ENCODE peak calls at places on chromosomes 13 and 19, in eight cellular contexts. One of them, this sample, is unnamed. For H3K36me3, the result is how much of the 10 kb centered on the place peaks cover.

GRCh38 chr13:74024314-74024713 is 109.9 kb downstream of the KLF12 start:
- DNase-seq in ovary: no peak
- DNase-seq in H1: no peak
- DNase-seq in breast epithelium: no peak
- DNase-seq in suprapubic skin: no peak
- DNase-seq in K562: no peak
- DNase-seq in uterus: no peak
- DNase-seq in esophagus squamous epithelium: no peak
- DNase-seq in this sample: no peak

GRCh38 chr13:33262069-33262487 is 23.5 kb downstream of the STARD13 start:
- DNase-seq in suprapubic skin: no peak
- DNase-seq in breast epithelium: no peak
- DNase-seq in uterus: peak
- DNase-seq in ovary: no peak
- DNase-seq in esophagus squamous epithelium: no peak
- DNase-seq in H1: no peak
- DNase-seq in K562: no peak
- DNase-seq in this sample: no peak

GRCh38 chr19:19561946-19562664 is 24.0 kb downstream of the CILP2 start:
- DNase-seq in esophagus squamous epithelium: no peak
- DNase-seq in suprapubic skin: no peak
- DNase-seq in H1: no peak
- DNase-seq in ovary: no peak
- DNase-seq in uterus: no peak
- DNase-seq in K562: no peak
- DNase-seq in breast epithelium: no peak
- DNase-seq in this sample: no peak

GRCh38 chr19:49339364-49340068 is 4.3 kb downstream of the CD37 start:
- DNase-seq in uterus: peak
- DNase-seq in breast epithelium: peak
- DNase-seq in suprapubic skin: peak
- DNase-seq in K562: peak
- DNase-seq in H1: peak
- DNase-seq in esophagus squamous epithelium: no peak
- DNase-seq in ovary: peak
- DNase-seq in this sample: peak

GRCh38 chr13:18944501-18945068 is 237.0 kb downstream of the TUBA3C start:
- DNase-seq in K562: no peak
- DNase-seq in suprapubic skin: no peak
- DNase-seq in esophagus squamous epithelium: no peak
- DNase-seq in uterus: no peak
- DNase-seq in ovary: no peak
- DNase-seq in breast epithelium: no peak
- DNase-seq in H1: no peak
- DNase-seq in this sample: no peak

GRCh38 chr19:58547323-58548312 is 3.8 kb downstream of the TRIM28 start:
- DNase-seq in breast epithelium: no peak
- DNase-seq in K562: no peak
- DNase-seq in suprapubic skin: no peak
- DNase-seq in esophagus squamous epithelium: no peak
- DNase-seq in uterus: no peak
- DNase-seq in H1: no peak
- DNase-seq in ovary: no peak
- DNase-seq in this sample: no peak

GRCh38 chr13:80787604-80788003 is 446.7 kb upstream of the SPRY2 start:
- DNase-seq in K562: no peak
- DNase-seq in uterus: no peak
- DNase-seq in ovary: no peak
- DNase-seq in breast epithelium: no peak
- DNase-seq in suprapubic skin: no peak
- DNase-seq in H1: no peak
- DNase-seq in esophagus squamous epithelium: no peak
- DNase-seq in this sample: no peak

GRCh38 chr19:46080561-46080960 is 39.8 kb upstream of the IGFL4 start:
- DNase-seq in breast epithelium: no peak
- DNase-seq in H1: no peak
- DNase-seq in suprapubic skin: no peak
- DNase-seq in ovary: no peak
- DNase-seq in uterus: peak
- DNase-seq in esophagus squamous epithelium: no peak
- DNase-seq in K562: no peak
- DNase-seq in this sample: peak

GRCh38 chr13:51230473-51231105 is 8.4 kb downstream of the FAM124A start:
- DNase-seq in esophagus squamous epithelium: no peak
- DNase-seq in K562: no peak
- DNase-seq in uterus: peak
- DNase-seq in suprapubic skin: no peak
- DNase-seq in H1: no peak
- DNase-seq in breast epithelium: peak
- DNase-seq in ovary: peak
- DNase-seq in this sample: peak

GRCh38 chr19:43425567-43426392 is 11.1 kb downstream of the TEX101 start:
- DNase-seq in H1: no peak
- DNase-seq in suprapubic skin: no peak
- DNase-seq in esophagus squamous epithelium: no peak
- DNase-seq in K562: no peak
- DNase-seq in breast epithelium: no peak
- DNase-seq in uterus: no peak
- DNase-seq in ovary: no peak
- DNase-seq in this sample: no peak

GRCh38 chr19:28319208-28319607 is 893.7 kb downstream of the UQCRFS1 start:
- DNase-seq in suprapubic skin: no peak
- DNase-seq in esophagus squamous epithelium: no peak
- DNase-seq in K562: no peak
- DNase-seq in breast epithelium: no peak
- DNase-seq in H1: no peak
- DNase-seq in uterus: no peak
- DNase-seq in ovary: no peak
- DNase-seq in this sample: no peak

GRCh38 chr19:39212377-39212742 is 8.3 kb upstream of the SYCN start:
- DNase-seq in suprapubic skin: no peak
- DNase-seq in esophagus squamous epithelium: no peak
- DNase-seq in breast epithelium: no peak
- DNase-seq in uterus: no peak
- DNase-seq in K562: peak
- DNase-seq in H1: peak
- DNase-seq in ovary: no peak
- DNase-seq in this sample: peak

GRCh38 chr13:40932252-40932651 is 86.9 kb downstream of the ELF1 start:
- DNase-seq in K562: no peak
- DNase-seq in suprapubic skin: no peak
- DNase-seq in H1: no peak
- DNase-seq in esophagus squamous epithelium: no peak
- DNase-seq in breast epithelium: no peak
- DNase-seq in ovary: no peak
- DNase-seq in uterus: no peak
- DNase-seq in this sample: no peak

GRCh38 chr13:114088234-114088633 is 44.2 kb downstream of the RASA3 start:
- DNase-seq in H1: no peak
- DNase-seq in suprapubic skin: no peak
- DNase-seq in esophagus squamous epithelium: no peak
- DNase-seq in ovary: no peak
- DNase-seq in breast epithelium: no peak
- DNase-seq in K562: no peak
- DNase-seq in uterus: no peak
- DNase-seq in this sample: no peak

GRCh38 chr19:20422216-20422615 is 143.4 kb downstream of the ZNF737 start:
- DNase-seq in breast epithelium: no peak
- DNase-seq in ovary: no peak
- DNase-seq in K562: no peak
- DNase-seq in uterus: no peak
- DNase-seq in suprapubic skin: no peak
- DNase-seq in esophagus squamous epithelium: no peak
- DNase-seq in H1: no peak
- DNase-seq in this sample: peak

GRCh38 chr19:15934332-15935078 is at the start of gene CYP4F11:
- DNase-seq in H1: no peak
- DNase-seq in breast epithelium: peak
- DNase-seq in suprapubic skin: no peak
- DNase-seq in esophagus squamous epithelium: no peak
- DNase-seq in ovary: peak
- DNase-seq in K562: no peak
- DNase-seq in uterus: peak
- DNase-seq in this sample: peak

GRCh38 chr13:40539954-40540706 is 126.3 kb downstream of the FOXO1 start:
- DNase-seq in suprapubic skin: no peak
- DNase-seq in ovary: no peak
- DNase-seq in breast epithelium: no peak
- DNase-seq in K562: no peak
- DNase-seq in esophagus squamous epithelium: no peak
- DNase-seq in uterus: no peak
- DNase-seq in H1: no peak
- DNase-seq in this sample: no peak

GRCh38 chr13:24050292-24050711 is 110.2 kb upstream of the SPATA13 start:
- DNase-seq in H1: no peak
- DNase-seq in K562: no peak
- DNase-seq in uterus: peak
- DNase-seq in ovary: no peak
- DNase-seq in esophagus squamous epithelium: no peak
- DNase-seq in breast epithelium: peak
- DNase-seq in suprapubic skin: no peak
- DNase-seq in this sample: peak

GRCh38 chr13:49759503-49759902 is 33.0 kb downstream of the KPNA3 start:
- DNase-seq in H1: no peak
- DNase-seq in suprapubic skin: no peak
- DNase-seq in K562: no peak
- DNase-seq in ovary: no peak
- DNase-seq in esophagus squamous epithelium: no peak
- DNase-seq in uterus: no peak
- DNase-seq in breast epithelium: no peak
- DNase-seq in this sample: no peak

GRCh38 chr19:39196860-39197562 is at the start of gene NCCRP1:
- DNase-seq in ovary: no peak
- DNase-seq in breast epithelium: no peak
- DNase-seq in suprapubic skin: no peak
- DNase-seq in uterus: no peak
- DNase-seq in H1: peak
- DNase-seq in esophagus squamous epithelium: no peak
- DNase-seq in K562: peak
- DNase-seq in this sample: no peak

GRCh38 chr13:19685034-19685433 is 51.6 kb downstream of the MPHOSPH8 start:
- DNase-seq in ovary: no peak
- DNase-seq in uterus: no peak
- DNase-seq in K562: no peak
- DNase-seq in esophagus squamous epithelium: no peak
- DNase-seq in H1: no peak
- DNase-seq in breast epithelium: no peak
- DNase-seq in suprapubic skin: no peak
- DNase-seq in this sample: no peak

GRCh38 chr13:100627142-100627541 is 38.6 kb upstream of the GGACT start:
- DNase-seq in esophagus squamous epithelium: no peak
- DNase-seq in K562: no peak
- DNase-seq in ovary: no peak
- DNase-seq in breast epithelium: no peak
- DNase-seq in suprapubic skin: no peak
- DNase-seq in uterus: no peak
- DNase-seq in H1: no peak
- DNase-seq in this sample: no peak

GRCh38 chr13:100633461-100633860 is 41.1 kb downstream of the TMTC4 start:
- DNase-seq in esophagus squamous epithelium: no peak
- DNase-seq in K562: no peak
- DNase-seq in H1: no peak
- DNase-seq in breast epithelium: no peak
- DNase-seq in suprapubic skin: no peak
- DNase-seq in uterus: no peak
- DNase-seq in ovary: no peak
- DNase-seq in this sample: no peak

GRCh38 chr13:100634686-100635085 is 39.9 kb downstream of the TMTC4 start:
- DNase-seq in ovary: no peak
- DNase-seq in H1: no peak
- DNase-seq in K562: no peak
- DNase-seq in breast epithelium: no peak
- DNase-seq in uterus: no peak
- DNase-seq in esophagus squamous epithelium: no peak
- DNase-seq in suprapubic skin: no peak
- DNase-seq in this sample: no peak

GRCh38 chr13:100625447-100625846 is 36.9 kb upstream of the GGACT start:
- DNase-seq in suprapubic skin: no peak
- DNase-seq in K562: no peak
- DNase-seq in uterus: no peak
- DNase-seq in breast epithelium: no peak
- DNase-seq in ovary: no peak
- DNase-seq in H1: no peak
- DNase-seq in esophagus squamous epithelium: no peak
- DNase-seq in this sample: no peak

DNA sequence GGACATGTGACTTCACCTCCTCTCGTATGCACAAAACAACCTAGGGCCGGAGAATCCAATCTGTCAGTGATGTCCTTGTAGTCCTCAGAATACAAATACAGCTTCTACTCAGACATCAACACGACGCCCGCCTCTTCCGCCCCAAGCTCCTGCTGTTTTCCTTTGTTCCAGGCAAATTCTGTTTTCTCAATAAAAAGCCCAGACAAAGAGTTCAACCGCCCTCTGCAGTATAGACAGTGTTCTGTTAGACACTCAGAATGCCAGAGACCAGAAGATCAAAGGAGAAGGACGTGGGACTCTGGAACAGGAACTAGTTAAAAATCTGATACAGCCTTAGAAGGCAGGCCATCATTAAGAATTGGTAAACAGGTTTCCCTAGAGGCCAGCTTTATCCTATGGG is 42.0 kb upstream of the GGACT start:
- DNase-seq in uterus: no peak
- DNase-seq in ovary: no peak
- DNase-seq in suprapubic skin: no peak
- DNase-seq in esophagus squamous epithelium: no peak
- DNase-seq in K562: no peak
- DNase-seq in H1: no peak
- DNase-seq in breast epithelium: no peak
- DNase-seq in this sample: no peak
- H3K36me3 ChIP-seq in uterus: under half
- H3K36me3 ChIP-seq in ovary: under half
- H3K36me3 ChIP-seq in suprapubic skin: half or more
- H3K36me3 ChIP-seq in esophagus squamous epithelium: under half
- H3K36me3 ChIP-seq in K562: under half
- H3K36me3 ChIP-seq in H1: under half
- H3K36me3 ChIP-seq in breast epithelium: under half
- H3K36me3 ChIP-seq in this sample: under half

GRCh38 chr19:10286803-10287737 is at the start of gene ICAM4:
- DNase-seq in breast epithelium: no peak
- DNase-seq in esophagus squamous epithelium: no peak
- DNase-seq in H1: peak
- DNase-seq in suprapubic skin: no peak
- DNase-seq in K562: peak
- DNase-seq in ovary: peak
- DNase-seq in uterus: peak
- DNase-seq in this sample: peak
- TF ChIP-seq POLR2A in breast epithelium: no peak
- TF ChIP-seq POLR2A in esophagus squamous epithelium: no peak
- TF ChIP-seq POLR2A in H1: no peak
- TF ChIP-seq POLR2A in suprapubic skin: no peak
- TF ChIP-seq POLR2A in K562: peak
- TF ChIP-seq POLR2A in ovary: no peak
- TF ChIP-seq POLR2A in uterus: no peak
- TF ChIP-seq POLR2A in this sample: no peak

GRCh38 chr13:97332725-97333124 is 101.2 kb upstream of the RAP2A start:
- DNase-seq in esophagus squamous epithelium: no peak
- DNase-seq in K562: no peak
- DNase-seq in ovary: no peak
- DNase-seq in H1: no peak
- DNase-seq in uterus: no peak
- DNase-seq in suprapubic skin: no peak
- DNase-seq in breast epithelium: no peak
- DNase-seq in this sample: no peak
- H3K36me3 ChIP-seq in esophagus squamous epithelium: under half
- H3K36me3 ChIP-seq in K562: under half
- H3K36me3 ChIP-seq in ovary: under half
- H3K36me3 ChIP-seq in H1: under half
- H3K36me3 ChIP-seq in uterus: under half
- H3K36me3 ChIP-seq in suprapubic skin: under half
- H3K36me3 ChIP-seq in breast epithelium: under half
- H3K36me3 ChIP-seq in this sample: under half

GRCh38 chr19:1401138-1401888 is at the start of gene GAMT:
- DNase-seq in K562: peak
- DNase-seq in suprapubic skin: no peak
- DNase-seq in uterus: no peak
- DNase-seq in H1: no peak
- DNase-seq in esophagus squamous epithelium: no peak
- DNase-seq in breast epithelium: no peak
- DNase-seq in ovary: no peak
- DNase-seq in this sample: peak
- TF ChIP-seq POLR2A in K562: no peak
- TF ChIP-seq POLR2A in suprapubic skin: no peak
- TF ChIP-seq POLR2A in uterus: peak
- TF ChIP-seq POLR2A in H1: no peak
- TF ChIP-seq POLR2A in esophagus squamous epithelium: no peak
- TF ChIP-seq POLR2A in breast epithelium: no peak
- TF ChIP-seq POLR2A in ovary: no peak
- TF ChIP-seq POLR2A in this sample: no peak

This sample was measured in testis.